ENCODE peak calls at places on chromosomes 3 and 15, in four cellular contexts. Z is AG04450; E is H9; H is CD8-positive, alpha-beta T cell. M is an unnamed sample.
A peak's percentile ranks its signal among the peaks of the same experiment; 100 is the strongest.

GRCh38 chr3:156749244-156749643 is 74.9 kb downstream of the TIPARP start:
- DNase-seq in Z (no peak), E (no peak), H (no peak), M (no peak)

GRCh38 chr15:97504031-97504430 is 456.5 kb upstream of the ARRDC4 start:
- DNase-seq in Z (no peak), E (no peak), H (no peak), M (no peak)

GRCh38 chr3:181318321-181318720 is 328.8 kb upstream of the DNAJC19 start:
- DNase-seq in Z (no peak), E (no peak), H (no peak), M (no peak)

GRCh38 chr3:115194461-115194860 is 47.4 kb upstream of the ZBTB20 start:
- DNase-seq in Z (no peak), E (no peak), H (no peak), M (no peak)

GRCh38 chr3:71425491-71426071 is 157.9 kb downstream of the FOXP1 start:
- DNase-seq in Z (peak; percentile 66), E (no peak), H (no peak), M (no peak)

GRCh38 chr3:188750625-188751024 is 421.1 kb upstream of the TPRG1 start:
- DNase-seq in Z (no peak), E (no peak), H (no peak), M (no peak)

GRCh38 chr3:62013931-62014330 is 359.4 kb downstream of the FEZF2 start:
- DNase-seq in Z (no peak), E (no peak), H (no peak), M (no peak)

GRCh38 chr15:57565326-57565725 is 26.4 kb upstream of the MYZAP start:
- DNase-seq in Z (no peak), E (peak; percentile 50), H (no peak), M (no peak)

GRCh38 chr15:63166219-63166618 is 8.9 kb upstream of the RPS27L start:
- DNase-seq in Z (no peak), E (no peak), H (no peak), M (no peak)

GRCh38 chr3:19573644-19574043 is 360.4 kb downstream of the EFHB start:
- DNase-seq in Z (no peak), E (no peak), H (no peak), M (no peak)

GRCh38 chr3:46541856-46542255 is 24.2 kb downstream of the LRRC2 start:
- DNase-seq in Z (no peak), E (no peak), H (no peak), M (no peak)

GRCh38 chr15:70033529-70034140 is 64.1 kb downstream of the TLE3 start:
- DNase-seq in Z (no peak), E (no peak), H (no peak), M (no peak)

GRCh38 chr3:161066926-161067325 is 38.2 kb downstream of the B3GALNT1 start:
- DNase-seq in Z (no peak), E (no peak), H (no peak), M (no peak)

GRCh38 chr15:45641374-45641778 is 6.5 kb downstream of the SQOR start:
- DNase-seq in Z (peak; percentile 90), E (no peak), H (no peak), M (no peak)

GRCh38 chr3:141368062-141368924 is at the start of gene ZBTB38:
- DNase-seq in Z (peak; percentile 87), E (peak; percentile 96), H (no peak), M (peak; percentile 83)

GRCh38 chr3:12869025-12869695 is 27.8 kb upstream of the RPL32 start:
- DNase-seq in Z (no peak), E (peak; percentile 84), H (no peak), M (no peak)

GRCh38 chr3:186990282-186990681 is 60.0 kb downstream of the ST6GAL1 start:
- DNase-seq in Z (no peak), E (no peak), H (no peak), M (no peak)

GRCh38 chr15:95763426-95763825 is 567.1 kb upstream of the NR2F2 start:
- DNase-seq in Z (no peak), E (no peak), H (no peak), M (no peak)

GRCh38 chr3:184227481-184227935 is 1.9 kb upstream of the VWA5B2 start:
- DNase-seq in Z (no peak), E (peak; percentile 64), H (peak; percentile 39), M (no peak)

GRCh38 chr15:81293728-81294500 is 30.0 kb downstream of the STARD5 start:
- DNase-seq in Z (no peak), E (no peak), H (peak; percentile 61), M (no peak)

GRCh38 chr3:183438749-183439148 is 10.3 kb upstream of the MCF2L2 start:
- DNase-seq in Z (no peak), E (no peak), H (no peak), M (no peak)

GRCh38 chr15:81312790-81313543 is 11.0 kb downstream of the STARD5 start:
- DNase-seq in Z (peak; percentile 95), E (no peak), H (no peak), M (no peak)

GRCh38 chr3:158532099-158532734 is 38.8 kb upstream of the MLF1 start:
- DNase-seq in Z (peak; percentile 23), E (no peak), H (no peak), M (no peak)

GRCh38 chr3:172808969-172809546 is 58.5 kb downstream of the ECT2 start:
- DNase-seq in Z (peak; percentile 10), E (no peak), H (no peak), M (no peak)

GRCh38 chr15:64324513-64324912 is 31.5 kb downstream of the CSNK1G1 start:
- DNase-seq in Z (no peak), E (no peak), H (no peak), M (no peak)

GRCh38 chr15:82810061-82810862 is 834 bp downstream of the WHAMM start:
- DNase-seq in Z (no peak), E (peak; percentile 35), H (peak; percentile 21), M (no peak)

GRCh38 chr3:138348950-138349739 is 766 bp downstream of the MRAS start:
- DNase-seq in Z (no peak), E (peak; percentile 52), H (no peak), M (peak; percentile 42)

GRCh38 chr3:127137113-127137512 is 55.8 kb upstream of the PRR23E start:
- DNase-seq in Z (no peak), E (no peak), H (no peak), M (no peak)

GRCh38 chr3:190718691-190719090 is 143.8 kb downstream of the GMNC start:
- DNase-seq in Z (peak; percentile 61), E (no peak), H (no peak), M (no peak)

GRCh38 chr3:188362405-188362831 is 208.5 kb downstream of the LPP start:
- DNase-seq in Z (no peak), E (no peak), H (no peak), M (no peak)

GRCh38 chr3:55434789-55435188 is 52.3 kb downstream of the WNT5A start:
- DNase-seq in Z (no peak), E (peak; percentile 43), H (no peak), M (no peak)

GRCh38 chr3:54458357-54458756 is 336.0 kb downstream of the CACNA2D3 start:
- DNase-seq in Z (no peak), E (no peak), H (no peak), M (no peak)

GRCh38 chr15:35669021-35669420 is 123.1 kb upstream of the DPH6 start:
- DNase-seq in Z (no peak), E (peak; percentile 39), H (no peak), M (no peak)

DNA sequence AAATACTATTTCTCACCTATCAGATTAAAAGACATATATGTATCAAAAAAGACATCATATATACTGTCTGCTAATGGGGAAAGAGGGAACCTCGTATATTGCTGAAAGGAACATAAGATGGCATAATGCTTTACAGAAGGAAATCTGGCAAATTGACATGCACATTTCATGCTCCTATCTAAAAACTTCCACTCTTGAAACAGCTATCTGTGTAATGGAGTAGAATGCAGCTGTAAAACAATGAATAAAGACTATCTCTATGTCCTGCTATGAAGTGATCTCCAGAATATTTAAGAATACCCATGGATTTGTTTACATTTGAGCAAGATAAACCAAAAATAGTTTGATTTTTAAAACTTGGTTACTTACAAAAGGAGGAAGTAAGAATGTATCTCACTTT is 107.4 kb downstream of the TBL1XR1 start:
- DNase-seq in Z (no peak), E (no peak), H (no peak), M (no peak)
- H3K27ac ChIP-seq in Z (no peak overlapping the region), E (no peak overlapping the region), H (no peak overlapping the region), M (peak overlapping the region; percentile 65)

GRCh38 chr3:52124126-52124525 is 30.1 kb downstream of the POC1A start:
- DNase-seq in Z (no peak), E (no peak), H (no peak), M (no peak)

GRCh38 chr3:52122491-52122890 is 31.7 kb downstream of the POC1A start:
- DNase-seq in Z (no peak), E (no peak), H (no peak), M (no peak)

GRCh38 chr3:52121813-52122212 is 32.4 kb downstream of the POC1A start:
- DNase-seq in Z (no peak), E (no peak), H (no peak), M (peak; percentile 10)

GRCh38 chr3:52124766-52125165 is 29.5 kb downstream of the POC1A start:
- DNase-seq in Z (no peak), E (no peak), H (no peak), M (no peak)

GRCh38 chr3:52123106-52123708 is 31.0 kb downstream of the POC1A start:
- DNase-seq in Z (peak; percentile 24), E (peak; percentile 80), H (peak; percentile 59), M (peak; percentile 38)
- H3K27ac ChIP-seq in Z (no peak overlapping the region), E (no peak overlapping the region), H (no peak overlapping the region), M (peak overlapping the region; percentile 57)

GRCh38 chr3:20696393-20697045 is 510.5 kb upstream of the SGO1 start:
- DNase-seq in Z (no peak), E (no peak), H (no peak), M (no peak)
- H3K27ac ChIP-seq in Z (no peak overlapping the region), E (no peak overlapping the region), H (no peak overlapping the region), M (no peak overlapping the region)

GRCh38 chr3:113776564-113776963 is 29.7 kb downstream of the ATP6V1A start:
- DNase-seq in Z (no peak), E (no peak), H (no peak), M (no peak)
- H3K27ac ChIP-seq in Z (no peak overlapping the region), E (no peak overlapping the region), H (no peak overlapping the region), M (no peak overlapping the region)

M was measured in substantia nigra.